ENCODE peak calls at places on chromosomes 13 and 19, in eight cellular contexts. R, Y, A, E, T, X, Z and J are unnamed samples.

GRCh38 chr19:41701401-41702075 is 6.9 kb upstream of the CEACAM5 start:
- DNase-seq in R (no peak), Y (peak; percentile 30), A (no peak), E (no peak), T (no peak), X (no peak), Z (no peak), J (no peak)

GRCh38 chr19:42440357-42441046 is 2.2 kb downstream of the CXCL17 start:
- DNase-seq in R (peak; percentile 35), Y (peak; percentile 78), A (peak; percentile 86), E (peak; percentile 77), T (peak; percentile 82), X (peak; percentile 85), Z (no peak), J (peak; percentile 66)

GRCh38 chr19:43814663-43815352 is 12.3 kb upstream of the ZNF283 start:
- DNase-seq in R (no peak), Y (no peak), A (no peak), E (no peak), T (no peak), X (no peak), Z (no peak), J (no peak)

GRCh38 chr19:38974599-38975213 is 836 bp downstream of the FBXO17 start:
- DNase-seq in R (no peak), Y (no peak), A (no peak), E (no peak), T (no peak), X (no peak), Z (no peak), J (peak; percentile 23)

GRCh38 chr13:23707674-23708073 is 137.5 kb downstream of the TNFRSF19 start:
- DNase-seq in R (no peak), Y (peak; percentile 50), A (no peak), E (no peak), T (peak; percentile 70), X (no peak), Z (no peak), J (peak; percentile 55)

GRCh38 chr13:31207630-31208549 is 8.1 kb downstream of the B3GLCT start:
- DNase-seq in R (peak; percentile 70), Y (peak; percentile 12), A (peak; percentile 80), E (peak; percentile 63), T (peak; percentile 36), X (peak; percentile 25), Z (no peak), J (peak; percentile 41)

GRCh38 chr13:91375119-91375729 is 23.2 kb upstream of the GPC5 start:
- DNase-seq in R (no peak), Y (no peak), A (no peak), E (no peak), T (peak; percentile 26), X (no peak), Z (no peak), J (no peak)

GRCh38 chr13:35266412-35266811 is 210.1 kb downstream of the MAB21L1 start:
- DNase-seq in R (no peak), Y (no peak), A (no peak), E (no peak), T (no peak), X (no peak), Z (no peak), J (no peak)

GRCh38 chr19:19602136-19602712 is 16.3 kb downstream of the PBX4 start:
- DNase-seq in R (no peak), Y (no peak), A (no peak), E (no peak), T (no peak), X (no peak), Z (no peak), J (no peak)

GRCh38 chr13:73074101-73074500 is 15.3 kb downstream of the KLF5 start:
- DNase-seq in R (no peak), Y (no peak), A (no peak), E (no peak), T (no peak), X (no peak), Z (no peak), J (no peak)

GRCh38 chr13:26508885-26509284 is 48.6 kb upstream of the WASF3 start:
- DNase-seq in R (peak; percentile 71), Y (no peak), A (no peak), E (peak; percentile 84), T (peak; percentile 98), X (no peak), Z (no peak), J (peak; percentile 85)

GRCh38 chr19:50858896-50859295 is 4.2 kb downstream of the KLK3 start:
- DNase-seq in R (no peak), Y (no peak), A (no peak), E (no peak), T (no peak), X (no peak), Z (no peak), J (no peak)

GRCh38 chr19:20423381-20424207 is 142.0 kb downstream of the ZNF737 start:
- DNase-seq in R (peak; percentile 39), Y (no peak), A (peak; percentile 79), E (peak; percentile 54), T (peak; percentile 88), X (peak; percentile 37), Z (no peak), J (peak; percentile 65)

GRCh38 chr19:15096223-15096622 is 11.0 kb upstream of the SYDE1 start:
- DNase-seq in R (no peak), Y (no peak), A (no peak), E (no peak), T (no peak), X (no peak), Z (no peak), J (no peak)

GRCh38 chr13:50712882-50713281 is 130.6 kb downstream of the DLEU7 start:
- DNase-seq in R (no peak), Y (peak; percentile 24), A (no peak), E (no peak), T (no peak), X (no peak), Z (peak; percentile 24), J (no peak)

GRCh38 chr13:48896312-48896711 is 79.4 kb upstream of the FNDC3A start:
- DNase-seq in R (no peak), Y (no peak), A (no peak), E (no peak), T (peak; percentile 81), X (no peak), Z (no peak), J (peak; percentile 61)

GRCh38 chr19:55585658-55586339 is 5.2 kb upstream of the ZNF579 start:
- DNase-seq in R (peak; percentile 72), Y (peak; percentile 97), A (peak; percentile 88), E (peak; percentile 80), T (peak; percentile 74), X (peak; percentile 89), Z (no peak), J (peak; percentile 68)

GRCh38 chr13:52067237-52067636 is 42.7 kb downstream of the UTP14C start:
- DNase-seq in R (no peak), Y (no peak), A (peak; percentile 28), E (no peak), T (peak; percentile 9), X (no peak), Z (no peak), J (no peak)

GRCh38 chr19:596263-596655 is 6.6 kb downstream of the HCN2 start:
- DNase-seq in R (no peak), Y (no peak), A (no peak), E (no peak), T (no peak), X (no peak), Z (no peak), J (no peak)

GRCh38 chr19:12913871-12914690 is 5.0 kb downstream of the SYCE2 start:
- DNase-seq in R (no peak), Y (no peak), A (no peak), E (no peak), T (peak; percentile 57), X (peak; percentile 23), Z (no peak), J (no peak)

GRCh38 chr19:12918253-12918652 is 840 bp downstream of the SYCE2 start:
- DNase-seq in R (no peak), Y (no peak), A (no peak), E (no peak), T (no peak), X (no peak), Z (no peak), J (no peak)

GRCh38 chr19:12907166-12907565 is 11.9 kb downstream of the SYCE2 start:
- DNase-seq in R (no peak), Y (no peak), A (no peak), E (no peak), T (no peak), X (no peak), Z (no peak), J (no peak)

GRCh38 chr19:12913011-12913561 is 6.0 kb downstream of the SYCE2 start:
- DNase-seq in R (peak; percentile 63), Y (peak; percentile 95), A (peak; percentile 77), E (peak; percentile 77), T (peak; percentile 50), X (peak; percentile 84), Z (no peak), J (peak; percentile 52)
- TF ChIP-seq CTCF in R (no peak), Y (no peak), A (no peak), E (no peak), T (no peak), X (no peak), Z (no peak), J (no peak)

DNA sequence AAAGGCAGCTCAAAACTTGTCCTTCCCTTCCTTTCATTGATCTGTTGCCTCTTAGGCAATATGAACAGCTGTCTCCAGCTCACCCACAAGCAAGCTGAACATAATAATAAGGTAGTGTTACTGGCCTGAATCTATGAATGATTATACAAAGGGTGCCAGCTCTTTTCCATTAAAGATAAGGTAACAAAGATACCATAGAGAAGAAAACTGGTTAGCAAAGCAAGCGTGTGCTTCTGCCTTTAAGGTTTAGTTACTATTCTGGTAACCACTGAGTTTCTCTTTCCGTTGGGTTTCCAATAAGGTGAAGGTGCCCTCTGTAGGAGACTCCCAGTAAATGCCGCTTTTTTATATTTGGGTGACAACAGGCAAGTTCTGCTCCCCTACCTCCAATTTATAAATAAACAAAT is 12.1 kb upstream of the DACH1 start:
- DNase-seq in R (no peak), Y (peak; percentile 19), A (no peak), E (no peak), T (peak; percentile 58), X (peak; percentile 71), Z (peak; percentile 22), J (peak; percentile 56)
- H3K4me3 ChIP-seq in R (no peak overlapping the region), Y (peak overlapping the region; percentile 14), A (no peak overlapping the region), E (peak overlapping the region; percentile 5), T (no peak overlapping the region), X (no peak overlapping the region), Z (no peak overlapping the region), J (no peak overlapping the region)

GRCh38 chr19:18253716-18254115 is 20.5 kb downstream of the IQCN start:
- DNase-seq in R (no peak), Y (no peak), A (no peak), E (no peak), T (peak; percentile 22), X (no peak), Z (no peak), J (no peak)
- TF ChIP-seq CTCF in R (no peak), Y (no peak), A (no peak), E (no peak), T (no peak), X (no peak), Z (no peak), J (no peak)

GRCh38 chr19:16281743-16282142 is 42.9 kb upstream of the KLF2 start:
- DNase-seq in R (no peak), Y (no peak), A (no peak), E (no peak), T (no peak), X (no peak), Z (no peak), J (no peak)

GRCh38 chr19:16288544-16288943 is 36.1 kb upstream of the KLF2 start:
- DNase-seq in R (no peak), Y (no peak), A (no peak), E (no peak), T (peak; percentile 43), X (no peak), Z (no peak), J (peak; percentile 60)

GRCh38 chr19:16285769-16286564 is 38.7 kb upstream of the KLF2 start:
- DNase-seq in R (no peak), Y (no peak), A (peak; percentile 44), E (no peak), T (no peak), X (peak; percentile 55), Z (no peak), J (no peak)

GRCh38 chr19:16283103-16283469 is 41.5 kb upstream of the KLF2 start:
- DNase-seq in R (no peak), Y (no peak), A (no peak), E (no peak), T (no peak), X (no peak), Z (no peak), J (no peak)
- H3K4me3 ChIP-seq in R (peak overlapping the region; percentile 27), Y (no peak overlapping the region), A (no peak overlapping the region), E (peak overlapping the region; percentile 56), T (peak overlapping the region; percentile 17), X (no peak overlapping the region), Z (no peak overlapping the region), J (no peak overlapping the region)